ENCODE peak calls at places on chromosomes 1 and 21, in nine cellular contexts. H is NCI-H1105; D is heart left ventricle; N is left ventricle myocardium inferior; I is effector memory CD8-positive, alpha-beta T cell; E is COR-L47; Z is left cardiac atrium; X is head of caudate nucleus; M is astrocyte of the spinal cord. C is an unnamed sample.

GRCh38 chr1:81950845-81951244 is 150.1 kb downstream of the ADGRL2 start:
- DNase-seq in I (no peak), Z (no peak), D (no peak), M (no peak), E (no peak), X (no peak), N (no peak), H (no peak), C (no peak)

GRCh38 chr1:217626321-217626720 is 4.6 kb downstream of the GPATCH2 start:
- DNase-seq in H (no peak), E (no peak), I (no peak), D (no peak), M (no peak), N (no peak), X (no peak), Z (no peak), C (no peak)

GRCh38 chr1:70034403-70034802 is 171.0 kb downstream of the LRRC40 start:
- DNase-seq in X (no peak), Z (no peak), N (no peak), I (no peak), H (peak), E (peak), M (peak), D (no peak), C (no peak)

GRCh38 chr1:109649380-109649987 is 6.4 kb upstream of the GSTM4 start:
- DNase-seq in H (no peak), N (no peak), Z (no peak), M (peak), E (no peak), X (no peak), I (no peak), D (no peak), C (no peak)

GRCh38 chr1:1907098-1907736 is 7.8 kb upstream of the CALML6 start:
- DNase-seq in D (peak), Z (no peak), N (no peak), E (peak), X (no peak), M (no peak), I (no peak), H (no peak), C (peak)

GRCh38 chr1:9659328-9659727 is 7.8 kb downstream of the PIK3CD start:
- DNase-seq in X (no peak), H (no peak), Z (peak), E (no peak), N (no peak), I (no peak), D (no peak), M (peak), C (no peak)

GRCh38 chr21:43644609-43645008 is 14.7 kb downstream of the HSF2BP start:
- DNase-seq in I (no peak), H (no peak), E (no peak), Z (peak), X (peak), D (no peak), M (peak), N (no peak), C (no peak)

GRCh38 chr1:53359225-53359933 is 31.5 kb upstream of the LRP8 start:
- DNase-seq in D (no peak), Z (no peak), M (no peak), I (no peak), X (no peak), N (no peak), E (no peak), H (no peak), C (peak)

GRCh38 chr1:56644064-56644940 is 812 bp upstream of the PRKAA2 start:
- DNase-seq in M (peak), N (no peak), D (no peak), X (no peak), Z (no peak), E (no peak), I (no peak), H (no peak), C (no peak)

GRCh38 chr1:1597275-1597930 is 2.5 kb downstream of the FNDC10 start:
- DNase-seq in N (no peak), Z (no peak), I (no peak), M (no peak), H (no peak), X (no peak), D (no peak), E (no peak), C (no peak)

GRCh38 chr1:168084396-168085231 is 52.1 kb downstream of the GPR161 start:
- DNase-seq in N (peak), H (no peak), D (peak), Z (peak), E (peak), X (no peak), M (peak), I (peak), C (no peak)

GRCh38 chr1:172393354-172393753 is 27.1 kb upstream of the C1orf105 start:
- DNase-seq in M (no peak), E (no peak), H (no peak), X (no peak), N (no peak), Z (no peak), I (no peak), D (no peak), C (no peak)

GRCh38 chr1:213868482-213868881 is 119.3 kb upstream of the PROX1 start:
- DNase-seq in X (no peak), H (no peak), N (no peak), Z (no peak), D (no peak), I (no peak), E (no peak), M (no peak), C (no peak)

GRCh38 chr1:162256287-162256686 is 120.4 kb downstream of the SPATA46 start:
- DNase-seq in N (no peak), M (no peak), E (no peak), D (no peak), H (no peak), I (no peak), X (no peak), Z (no peak), C (no peak)

GRCh38 chr1:2135425-2135824 is 59.1 kb downstream of the FAAP20 start:
- DNase-seq in Z (peak), H (no peak), X (peak), D (peak), M (peak), I (no peak), E (no peak), N (peak), C (no peak)

GRCh38 chr1:42983253-42983652 is 24.6 kb upstream of the SLC2A1 start:
- DNase-seq in X (no peak), N (no peak), I (no peak), E (no peak), H (no peak), D (no peak), Z (no peak), M (no peak), C (no peak)

GRCh38 chr1:14156543-14156942 is 441.9 kb upstream of the KAZN start:
- DNase-seq in E (no peak), N (no peak), D (no peak), Z (no peak), X (no peak), H (no peak), M (no peak), I (no peak), C (no peak)

GRCh38 chr1:24888971-24889670 is 41.0 kb downstream of the RUNX3 start:
- DNase-seq in Z (no peak), D (no peak), I (no peak), X (no peak), M (peak), N (no peak), H (no peak), E (no peak), C (no peak)

GRCh38 chr1:201750120-201750519 is 78.8 kb upstream of the IPO9 start:
- DNase-seq in H (no peak), M (peak), N (no peak), E (no peak), Z (no peak), I (no peak), X (no peak), D (no peak), C (no peak)

GRCh38 chr1:184867866-184868585 is 106.3 kb downstream of the NIBAN1 start:
- DNase-seq in E (no peak), M (no peak), H (no peak), I (no peak), N (no peak), X (no peak), Z (no peak), D (no peak), C (no peak)

GRCh38 chr1:226646026-226646869 is 92.8 kb downstream of the ITPKB start:
- DNase-seq in D (no peak), X (no peak), M (peak), E (no peak), Z (peak), N (peak), I (no peak), H (no peak), C (peak)

GRCh38 chr1:156160000-156160743 is 6.8 kb downstream of the SEMA4A start:
- DNase-seq in M (no peak), D (peak), X (no peak), I (no peak), H (no peak), N (peak), Z (peak), E (no peak), C (no peak)

GRCh38 chr21:36419996-36420395 is 34.8 kb downstream of the CHAF1B start:
- DNase-seq in I (no peak), E (peak), X (peak), Z (peak), M (peak), N (peak), D (peak), H (peak), C (peak)

GRCh38 chr1:28887835-28888682 is 26.3 kb upstream of the EPB41 start:
- DNase-seq in M (no peak), D (peak), Z (peak), E (no peak), N (peak), H (no peak), I (no peak), X (peak), C (peak)

GRCh38 chr1:228141871-228142615 is 2.0 kb downstream of the GUK1 start:
- DNase-seq in Z (no peak), N (no peak), D (peak), H (no peak), M (peak), E (no peak), I (no peak), X (peak), C (peak)

GRCh38 chr21:31088196-31088751 is 50.0 kb upstream of the KRTAP19-8 start:
- DNase-seq in E (no peak), H (no peak), Z (no peak), N (no peak), D (no peak), I (no peak), X (no peak), M (no peak), C (no peak)

GRCh38 chr21:46096596-46096981 is 1.3 kb upstream of the COL6A2 start:
- DNase-seq in E (no peak), N (no peak), H (no peak), Z (no peak), X (no peak), D (peak), I (no peak), M (no peak), C (no peak)

GRCh38 chr1:229169399-229169798 is 101.5 kb upstream of the RAB4A start:
- DNase-seq in E (no peak), X (no peak), Z (no peak), H (no peak), I (no peak), D (no peak), N (no peak), M (no peak), C (peak)

GRCh38 chr1:67646145-67647035 is 38.6 kb upstream of the GADD45A start:
- DNase-seq in M (peak), D (peak), Z (peak), X (no peak), N (peak), H (peak), E (peak), I (no peak), C (peak)

GRCh38 chr1:244207935-244208244 is 156.8 kb downstream of the ZBTB18 start:
- DNase-seq in I (no peak), N (no peak), E (no peak), D (no peak), M (no peak), Z (no peak), X (no peak), H (no peak), C (no peak)

GRCh38 chr1:53524428-53525400 is 65.5 kb downstream of the DMRTB1 start:
- DNase-seq in I (no peak), D (peak), X (peak), M (no peak), Z (no peak), N (peak), E (no peak), H (peak), C (no peak)

GRCh38 chr1:62725255-62725654 is 37.1 kb upstream of the DOCK7 start:
- DNase-seq in I (no peak), Z (peak), D (no peak), M (peak), N (no peak), H (no peak), X (no peak), E (no peak), C (no peak)

GRCh38 chr1:53244126-53244525 is 5.8 kb upstream of the MAGOH start:
- DNase-seq in M (no peak), N (no peak), Z (no peak), D (no peak), E (no peak), I (no peak), X (no peak), H (no peak), C (no peak)

GRCh38 chr1:214404154-214404553 is 123.2 kb downstream of the SMYD2 start:
- DNase-seq in H (no peak), D (no peak), X (no peak), N (no peak), I (no peak), E (no peak), Z (no peak), M (peak), C (no peak)

GRCh38 chr1:213135572-213135971 is 84.5 kb downstream of the RPS6KC1 start:
- DNase-seq in Z (no peak), M (peak), D (no peak), E (no peak), X (no peak), I (no peak), H (no peak), N (no peak), C (no peak)